ENCODE peak calls at places on chromosomes 6 and 20, in eight cellular contexts. H, B, A, M, E, V, L and X are unnamed samples.

GRCh38 chr6:15274696-15275387 is 29.0 kb downstream of the JARID2 start:
- DNase-seq in L (no peak), B (no peak), M (peak), V (no peak), A (no peak), H (no peak), E (no peak), X (no peak)

GRCh38 chr6:69796627-69797390 is at the start of gene LMBRD1:
- DNase-seq in V (peak), A (peak), L (peak), M (peak), H (peak), E (peak), B (peak), X (peak)

GRCh38 chr6:157800420-157801237 is 22.4 kb upstream of the SNX9 start:
- DNase-seq in H (no peak), A (peak), E (no peak), M (peak), B (no peak), L (no peak), V (no peak), X (peak)

GRCh38 chr6:16836186-16836981 is 75.1 kb upstream of the ATXN1 start:
- DNase-seq in M (no peak), B (no peak), E (no peak), L (no peak), V (no peak), A (no peak), H (no peak), X (peak)

GRCh38 chr6:153302133-153302532 is 171.1 kb upstream of the RGS17 start:
- DNase-seq in E (no peak), L (no peak), B (no peak), M (no peak), V (no peak), A (no peak), H (no peak), X (no peak)

GRCh38 chr20:53943522-53944291 is 126.7 kb downstream of the BCAS1 start:
- DNase-seq in V (no peak), B (peak), E (no peak), L (no peak), M (peak), H (no peak), A (no peak), X (peak)

GRCh38 chr20:52312131-52312729 is 120.7 kb upstream of the ZFP64 start:
- DNase-seq in E (no peak), M (peak), H (no peak), B (peak), V (peak), L (no peak), A (peak), X (peak)

GRCh38 chr6:92297101-92297500 is 1122.3 kb downstream of the EPHA7 start:
- DNase-seq in A (no peak), V (no peak), E (no peak), H (no peak), M (no peak), B (no peak), L (no peak), X (no peak)

GRCh38 chr6:157246048-157246630 is 77.2 kb downstream of the TMEM242 start:
- DNase-seq in B (no peak), H (peak), L (no peak), A (peak), E (no peak), V (no peak), M (peak), X (no peak)

GRCh38 chr6:138571174-138571573 is 71.9 kb upstream of the NHSL1 start:
- DNase-seq in B (no peak), V (no peak), L (no peak), A (no peak), H (no peak), E (no peak), M (no peak), X (no peak)

GRCh38 chr6:126803769-126804168 is 314.7 kb upstream of the RSPO3 start:
- DNase-seq in M (no peak), A (no peak), E (no peak), H (no peak), L (no peak), B (no peak), V (no peak), X (peak)

GRCh38 chr20:38187512-38187911 is 22.4 kb upstream of the TGM2 start:
- DNase-seq in H (no peak), L (peak), M (no peak), E (no peak), V (no peak), B (peak), A (no peak), X (no peak)

GRCh38 chr6:37168809-37169457 is 1.0 kb upstream of the PIM1 start:
- DNase-seq in V (no peak), L (no peak), B (peak), A (no peak), M (no peak), E (no peak), H (no peak), X (peak)

GRCh38 chr6:25717856-25718740 is 36.4 kb upstream of the SLC17A4 start:
- DNase-seq in E (no peak), A (no peak), V (no peak), L (no peak), H (no peak), M (peak), B (peak), X (peak)

GRCh38 chr6:151805286-151805840 is 2.1 kb upstream of the ESR1 start:
- DNase-seq in A (no peak), B (no peak), M (no peak), E (peak), H (no peak), V (no peak), L (no peak), X (no peak)

GRCh38 chr6:37819802-37820712 is 530 bp downstream of the ZFAND3 start:
- DNase-seq in L (peak), H (peak), A (no peak), B (no peak), V (no peak), E (peak), M (peak), X (peak)

GRCh38 chr20:20606881-20607280 is 105.6 kb downstream of the RALGAPA2 start:
- DNase-seq in B (no peak), E (no peak), H (no peak), M (no peak), V (no peak), L (no peak), A (no peak), X (no peak)

GRCh38 chr20:32762754-32763201 is 593 bp downstream of the DNMT3B start:
- DNase-seq in L (no peak), A (no peak), V (no peak), M (no peak), H (no peak), E (no peak), B (no peak), X (no peak)

GRCh38 chr6:108730556-108731228 is 117.5 kb upstream of the ARMC2 start:
- DNase-seq in A (no peak), M (no peak), E (no peak), H (no peak), L (peak), V (no peak), B (no peak), X (no peak)

GRCh38 chr6:135166515-135166914 is 14.6 kb upstream of the MYB start:
- DNase-seq in E (no peak), V (no peak), H (no peak), M (no peak), L (no peak), B (no peak), A (no peak), X (no peak)
- H3K4me3 ChIP-seq in E (no peak), V (no peak), H (no peak), M (no peak), L (no peak), B (no peak), A (no peak), X (no peak)

DNA sequence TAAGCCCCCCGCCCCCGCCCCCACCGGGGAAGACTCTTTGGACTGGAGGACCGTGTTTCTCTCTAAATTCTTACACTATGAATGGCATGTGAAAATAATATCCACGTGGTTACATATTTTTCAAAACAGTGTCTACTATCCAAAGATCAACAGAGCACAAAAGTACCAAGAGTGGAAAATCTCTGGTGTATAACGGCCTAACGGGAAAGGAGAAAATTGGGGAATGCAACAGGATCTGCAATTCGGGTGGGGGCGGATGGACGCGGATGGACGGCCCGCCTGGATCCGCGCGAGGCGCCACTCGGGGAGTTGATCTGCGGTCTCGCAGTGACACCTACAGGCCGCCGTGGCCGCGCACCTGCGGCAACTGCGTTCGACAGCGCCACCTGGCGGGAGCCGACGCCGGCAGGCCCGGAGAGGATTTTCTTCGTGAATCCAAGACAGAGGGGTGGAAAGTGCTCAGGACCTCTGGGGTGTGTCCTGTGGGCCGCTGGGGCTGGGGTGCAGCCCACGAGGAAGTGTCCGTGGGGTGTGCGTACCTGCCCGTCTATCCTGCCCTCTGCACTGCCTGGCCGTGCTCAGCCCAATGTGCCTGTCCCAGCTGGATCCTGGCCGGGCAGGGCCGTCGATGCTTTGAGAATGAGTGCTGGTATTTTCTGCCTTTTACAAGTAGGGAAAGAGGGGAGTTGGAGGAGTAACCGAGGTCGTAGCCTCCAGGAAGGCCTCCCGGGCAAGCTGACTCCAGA is 18.6 kb downstream of the ANKRD60 start:
- DNase-seq in A (no peak), L (peak), H (peak), B (peak), E (peak), M (peak), V (peak), X (peak)
- H3K4me3 ChIP-seq in A (no peak), L (no peak), H (no peak), B (no peak), E (no peak), M (no peak), V (peak), X (no peak)

GRCh38 chr6:33620158-33620583 is 951 bp upstream of the ITPR3 start:
- DNase-seq in L (peak), M (no peak), E (peak), A (no peak), V (no peak), H (peak), B (peak), X (peak)
- H3K4me3 ChIP-seq in L (peak), M (peak), E (peak), A (peak), V (peak), H (peak), B (peak), X (peak)

GRCh38 chr6:1629316-1629715 is 19.6 kb downstream of the FOXC1 start:
- DNase-seq in B (no peak), L (no peak), A (no peak), H (peak), E (peak), V (no peak), M (no peak), X (no peak)

GRCh38 chr6:1631251-1631650 is 21.5 kb downstream of the FOXC1 start:
- DNase-seq in M (no peak), B (no peak), E (no peak), H (no peak), A (no peak), V (no peak), L (no peak), X (no peak)

GRCh38 chr6:1633366-1634021 is 23.8 kb downstream of the FOXC1 start:
- DNase-seq in B (no peak), V (no peak), A (no peak), L (no peak), H (no peak), M (no peak), E (peak), X (no peak)

GRCh38 chr6:1630212-1630770 is 20.6 kb downstream of the FOXC1 start:
- DNase-seq in E (peak), A (no peak), H (peak), V (no peak), M (no peak), B (no peak), L (no peak), X (no peak)

GRCh38 chr6:1630771-1631217 is 21.1 kb downstream of the FOXC1 start:
- DNase-seq in B (no peak), E (no peak), A (no peak), M (peak), V (no peak), H (no peak), L (no peak), X (no peak)
- H3K4me3 ChIP-seq in B (no peak), E (no peak), A (no peak), M (no peak), V (no peak), H (no peak), L (no peak), X (no peak)

GRCh38 chr6:31837612-31838553 is 10.3 kb downstream of the HSPA1B start:
- DNase-seq in B (no peak), H (peak), V (no peak), E (no peak), A (no peak), M (peak), L (no peak), X (no peak)
- H3K4me3 ChIP-seq in B (peak), H (peak), V (peak), E (no peak), A (peak), M (peak), L (no peak), X (peak)

DNA sequence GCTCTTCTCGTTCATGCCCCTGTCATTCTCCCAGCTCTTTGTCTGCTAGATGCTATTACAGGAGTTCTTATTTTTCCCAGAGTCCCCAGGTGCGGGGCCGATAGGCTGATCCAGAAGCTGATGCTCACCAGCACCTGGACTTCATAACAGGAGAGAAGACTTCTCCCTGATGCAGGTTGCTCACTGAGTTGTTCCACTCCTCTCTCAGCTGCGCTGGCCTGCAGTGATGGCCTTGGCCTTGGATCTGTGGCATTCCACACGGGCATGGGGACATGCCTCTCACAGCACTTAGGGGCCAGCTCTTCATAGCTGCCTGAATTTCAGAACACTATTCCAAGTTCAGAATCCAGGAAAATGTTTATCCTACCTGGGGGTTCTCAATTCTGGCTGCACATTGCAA is 7.1 kb upstream of the TXNDC5 start:
- DNase-seq in B (no peak), L (no peak), V (no peak), E (no peak), H (no peak), M (no peak), A (no peak), X (no peak)
- H3K4me3 ChIP-seq in B (no peak), L (no peak), V (no peak), E (no peak), H (no peak), M (no peak), A (no peak), X (no peak)

DNA sequence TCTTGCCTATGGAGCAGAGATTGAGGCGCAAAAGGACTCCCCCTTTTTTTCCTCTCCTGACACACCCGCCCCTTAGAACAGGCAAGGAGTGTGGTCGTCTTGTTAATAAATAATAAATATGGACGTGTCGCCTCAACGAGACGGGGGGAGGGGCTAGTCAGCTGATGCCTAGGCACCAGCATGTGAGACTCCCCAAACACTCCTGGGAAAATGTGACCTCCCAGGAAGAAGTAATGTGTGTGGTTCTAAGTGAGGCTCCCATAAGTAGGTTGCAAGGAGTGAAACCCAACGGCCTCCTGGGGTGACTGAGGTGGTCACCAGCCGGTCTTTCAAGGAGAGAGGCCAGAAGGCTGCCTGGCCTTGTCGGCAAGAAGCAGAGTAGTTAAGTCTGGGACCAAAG is 1.1 kb upstream of the FAXC start:
- DNase-seq in V (no peak), B (no peak), H (no peak), E (no peak), M (no peak), L (no peak), A (no peak), X (no peak)
- H3K4me3 ChIP-seq in V (peak), B (no peak), H (no peak), E (peak), M (no peak), L (no peak), A (no peak), X (no peak)

DNA sequence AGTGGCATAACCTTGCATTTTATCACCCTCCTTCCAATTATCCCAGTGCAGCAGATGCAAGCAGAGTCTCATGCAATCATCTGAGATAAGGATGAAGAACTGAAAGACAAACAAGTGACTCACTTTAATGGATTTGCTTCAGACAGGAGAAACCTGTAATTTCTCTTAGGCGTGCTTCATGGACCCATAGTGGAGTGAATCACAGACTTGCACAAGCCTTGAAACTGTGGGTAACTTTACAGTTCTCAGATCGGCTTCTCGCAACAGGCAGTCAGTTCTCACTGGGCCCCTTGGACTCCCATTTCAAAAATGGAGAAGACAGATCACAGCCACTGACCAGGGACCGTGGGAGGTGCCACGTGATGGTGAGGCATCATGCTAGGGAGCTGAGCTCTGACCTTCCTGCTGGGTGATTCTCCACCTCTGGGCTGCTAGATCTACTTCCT is at the start of gene ADGRF4:
- DNase-seq in V (peak), L (no peak), A (peak), H (no peak), E (no peak), M (peak), B (no peak), X (peak)
- H3K4me3 ChIP-seq in V (no peak), L (no peak), A (no peak), H (no peak), E (no peak), M (no peak), B (no peak), X (no peak)